ENCODE peak calls at places on chromosomes 12 and 14, in nine cellular contexts. One of them, this sample, is unnamed.

GRCh38 chr14:75849496-75849895 is 132.3 kb downstream of the TGFB3 start:
- DNase-seq in neural crest cell: no peak
- DNase-seq in HFFc6: no peak
- DNase-seq in GM20000: no peak
- DNase-seq in NB4: no peak
- DNase-seq in fibroblast of pulmonary artery: no peak
- DNase-seq in neural progenitor cell: no peak
- DNase-seq in dorsolateral prefrontal cortex: no peak
- DNase-seq in CD8-positive, alpha-beta T cell: no peak
- DNase-seq in this sample: no peak

GRCh38 chr12:53980448-53981388 is 4.2 kb upstream of the HOXC10 start:
- DNase-seq in neural crest cell: no peak
- DNase-seq in HFFc6: no peak
- DNase-seq in GM20000: no peak
- DNase-seq in NB4: no peak
- DNase-seq in fibroblast of pulmonary artery: no peak
- DNase-seq in neural progenitor cell: no peak
- DNase-seq in dorsolateral prefrontal cortex: no peak
- DNase-seq in CD8-positive, alpha-beta T cell: no peak
- DNase-seq in this sample: no peak

GRCh38 chr12:6333029-6333428 is 8.8 kb downstream of the TNFRSF1A start:
- DNase-seq in neural crest cell: no peak
- DNase-seq in HFFc6: no peak
- DNase-seq in GM20000: no peak
- DNase-seq in NB4: peak; percentile 69
- DNase-seq in fibroblast of pulmonary artery: no peak
- DNase-seq in neural progenitor cell: no peak
- DNase-seq in dorsolateral prefrontal cortex: no peak
- DNase-seq in CD8-positive, alpha-beta T cell: no peak
- DNase-seq in this sample: no peak

GRCh38 chr12:15728118-15728598 is 61.0 kb downstream of the EPS8 start:
- DNase-seq in neural crest cell: no peak
- DNase-seq in HFFc6: peak; percentile 90
- DNase-seq in GM20000: no peak
- DNase-seq in NB4: no peak
- DNase-seq in fibroblast of pulmonary artery: peak; percentile 85
- DNase-seq in neural progenitor cell: no peak
- DNase-seq in dorsolateral prefrontal cortex: no peak
- DNase-seq in CD8-positive, alpha-beta T cell: no peak
- DNase-seq in this sample: no peak

GRCh38 chr14:60090864-60091519 is 731 bp upstream of the PCNX4 start:
- DNase-seq in neural crest cell: no peak
- DNase-seq in HFFc6: no peak
- DNase-seq in GM20000: peak; percentile 21
- DNase-seq in NB4: peak; percentile 61
- DNase-seq in fibroblast of pulmonary artery: peak; percentile 85
- DNase-seq in neural progenitor cell: peak; percentile 49
- DNase-seq in dorsolateral prefrontal cortex: no peak
- DNase-seq in CD8-positive, alpha-beta T cell: no peak
- DNase-seq in this sample: no peak

GRCh38 chr12:124550123-124551089 is 17.0 kb downstream of the NCOR2 start:
- DNase-seq in neural crest cell: no peak
- DNase-seq in HFFc6: no peak
- DNase-seq in GM20000: no peak
- DNase-seq in NB4: peak; percentile 66
- DNase-seq in fibroblast of pulmonary artery: no peak
- DNase-seq in neural progenitor cell: no peak
- DNase-seq in dorsolateral prefrontal cortex: no peak
- DNase-seq in CD8-positive, alpha-beta T cell: no peak
- DNase-seq in this sample: no peak

GRCh38 chr12:71477046-71477445 is 37.4 kb downstream of the LGR5 start:
- DNase-seq in neural crest cell: no peak
- DNase-seq in HFFc6: no peak
- DNase-seq in GM20000: no peak
- DNase-seq in NB4: no peak
- DNase-seq in fibroblast of pulmonary artery: no peak
- DNase-seq in neural progenitor cell: no peak
- DNase-seq in dorsolateral prefrontal cortex: no peak
- DNase-seq in CD8-positive, alpha-beta T cell: no peak
- DNase-seq in this sample: no peak

GRCh38 chr12:50132505-50133135 is 20.6 kb downstream of the COX14 start:
- DNase-seq in neural crest cell: no peak
- DNase-seq in HFFc6: peak; percentile 16
- DNase-seq in GM20000: peak; percentile 37
- DNase-seq in NB4: peak; percentile 76
- DNase-seq in fibroblast of pulmonary artery: no peak
- DNase-seq in neural progenitor cell: peak; percentile 68
- DNase-seq in dorsolateral prefrontal cortex: no peak
- DNase-seq in CD8-positive, alpha-beta T cell: no peak
- DNase-seq in this sample: peak; percentile 52

GRCh38 chr12:121751034-121751433 is 38.5 kb downstream of the TMEM120B start:
- DNase-seq in neural crest cell: no peak
- DNase-seq in HFFc6: no peak
- DNase-seq in GM20000: no peak
- DNase-seq in NB4: no peak
- DNase-seq in fibroblast of pulmonary artery: no peak
- DNase-seq in neural progenitor cell: no peak
- DNase-seq in dorsolateral prefrontal cortex: no peak
- DNase-seq in CD8-positive, alpha-beta T cell: no peak
- DNase-seq in this sample: no peak

GRCh38 chr12:110807640-110808039 is 39.1 kb upstream of the CCDC63 start:
- DNase-seq in neural crest cell: no peak
- DNase-seq in HFFc6: no peak
- DNase-seq in GM20000: no peak
- DNase-seq in NB4: no peak
- DNase-seq in fibroblast of pulmonary artery: no peak
- DNase-seq in neural progenitor cell: no peak
- DNase-seq in dorsolateral prefrontal cortex: no peak
- DNase-seq in CD8-positive, alpha-beta T cell: no peak
- DNase-seq in this sample: no peak

GRCh38 chr14:34632451-34632850 is 2.5 kb upstream of the SNX6 start:
- DNase-seq in neural crest cell: no peak
- DNase-seq in HFFc6: no peak
- DNase-seq in GM20000: no peak
- DNase-seq in NB4: no peak
- DNase-seq in fibroblast of pulmonary artery: no peak
- DNase-seq in neural progenitor cell: no peak
- DNase-seq in dorsolateral prefrontal cortex: no peak
- DNase-seq in CD8-positive, alpha-beta T cell: no peak
- DNase-seq in this sample: no peak

GRCh38 chr12:4591180-4591687 is 29.2 kb downstream of the DYRK4 start:
- DNase-seq in neural crest cell: no peak
- DNase-seq in HFFc6: no peak
- DNase-seq in GM20000: no peak
- DNase-seq in NB4: no peak
- DNase-seq in fibroblast of pulmonary artery: no peak
- DNase-seq in neural progenitor cell: no peak
- DNase-seq in dorsolateral prefrontal cortex: no peak
- DNase-seq in CD8-positive, alpha-beta T cell: no peak
- DNase-seq in this sample: no peak

GRCh38 chr14:36229262-36229661 is 52.7 kb upstream of the PTCSC3 start:
- DNase-seq in neural crest cell: no peak
- DNase-seq in HFFc6: no peak
- DNase-seq in GM20000: no peak
- DNase-seq in NB4: no peak
- DNase-seq in fibroblast of pulmonary artery: no peak
- DNase-seq in neural progenitor cell: no peak
- DNase-seq in dorsolateral prefrontal cortex: no peak
- DNase-seq in CD8-positive, alpha-beta T cell: no peak
- DNase-seq in this sample: no peak
- TF ChIP-seq CTCF in neural crest cell: no peak
- TF ChIP-seq CTCF in HFFc6: no peak
- TF ChIP-seq CTCF in GM20000: no peak
- TF ChIP-seq CTCF in NB4: no peak
- TF ChIP-seq CTCF in fibroblast of pulmonary artery: no peak
- TF ChIP-seq CTCF in neural progenitor cell: no peak
- TF ChIP-seq CTCF in dorsolateral prefrontal cortex: no peak
- TF ChIP-seq CTCF in CD8-positive, alpha-beta T cell: no peak
- TF ChIP-seq CTCF in this sample: no peak

DNA sequence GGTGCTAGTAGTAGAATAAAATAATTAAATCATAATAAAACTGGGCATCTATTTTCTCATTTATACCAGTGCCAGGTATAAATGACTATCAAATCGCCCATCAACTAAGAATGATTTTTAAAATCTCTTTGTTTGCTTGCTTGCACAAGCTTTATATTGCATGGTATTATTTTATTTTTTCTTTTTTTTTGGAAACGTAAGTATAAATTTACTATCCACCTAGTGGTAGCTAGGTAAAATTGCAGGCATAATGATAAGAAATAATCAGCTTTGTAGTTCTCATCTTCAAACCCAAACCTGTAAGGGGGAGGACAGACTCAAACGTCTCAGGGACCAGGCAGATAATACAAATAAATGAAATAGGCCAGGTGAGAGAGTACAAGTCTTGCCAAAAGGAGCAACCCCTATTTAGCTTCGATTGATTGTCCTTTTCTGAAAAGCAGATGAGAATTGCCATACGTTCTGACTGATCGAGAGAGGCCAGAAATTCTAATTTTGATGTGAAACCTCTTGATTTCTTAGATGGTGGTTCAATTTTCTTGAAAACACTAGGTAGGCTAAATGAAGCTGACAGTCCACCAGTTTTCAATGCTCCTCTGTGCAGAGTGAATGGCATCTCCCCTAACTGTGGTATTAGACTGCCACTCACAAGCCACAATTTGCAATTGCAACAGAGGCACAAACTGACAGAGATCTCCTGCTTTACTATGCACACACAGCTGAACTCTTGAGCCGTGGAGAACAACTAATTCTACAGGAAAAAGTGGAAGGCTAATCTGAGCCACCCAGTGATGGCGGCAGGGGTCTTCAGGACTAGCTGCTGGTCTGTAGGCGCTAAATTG is 189.3 kb downstream of the DACT1 start:
- DNase-seq in neural crest cell: no peak
- DNase-seq in HFFc6: no peak
- DNase-seq in GM20000: no peak
- DNase-seq in NB4: peak; percentile 19
- DNase-seq in fibroblast of pulmonary artery: no peak
- DNase-seq in neural progenitor cell: no peak
- DNase-seq in dorsolateral prefrontal cortex: no peak
- DNase-seq in CD8-positive, alpha-beta T cell: no peak
- DNase-seq in this sample: no peak
- TF ChIP-seq CTCF in neural crest cell: peak; percentile 59
- TF ChIP-seq CTCF in HFFc6: peak; percentile 80
- TF ChIP-seq CTCF in GM20000: no peak
- TF ChIP-seq CTCF in NB4: no peak
- TF ChIP-seq CTCF in fibroblast of pulmonary artery: peak; percentile 28
- TF ChIP-seq CTCF in neural progenitor cell: peak; percentile 56
- TF ChIP-seq CTCF in dorsolateral prefrontal cortex: peak; percentile 27
- TF ChIP-seq CTCF in CD8-positive, alpha-beta T cell: no peak
- TF ChIP-seq CTCF in this sample: peak; percentile 16

GRCh38 chr12:25587346-25587745 is 34.3 kb upstream of the LMNTD1 start:
- DNase-seq in neural crest cell: no peak
- DNase-seq in HFFc6: no peak
- DNase-seq in GM20000: no peak
- DNase-seq in NB4: no peak
- DNase-seq in fibroblast of pulmonary artery: no peak
- DNase-seq in neural progenitor cell: no peak
- DNase-seq in dorsolateral prefrontal cortex: no peak
- DNase-seq in CD8-positive, alpha-beta T cell: no peak
- DNase-seq in this sample: no peak

GRCh38 chr12:25594376-25594775 is 41.3 kb upstream of the LMNTD1 start:
- DNase-seq in neural crest cell: no peak
- DNase-seq in HFFc6: no peak
- DNase-seq in GM20000: no peak
- DNase-seq in NB4: no peak
- DNase-seq in fibroblast of pulmonary artery: no peak
- DNase-seq in neural progenitor cell: no peak
- DNase-seq in dorsolateral prefrontal cortex: no peak
- DNase-seq in CD8-positive, alpha-beta T cell: no peak
- DNase-seq in this sample: no peak

GRCh38 chr12:25592725-25593495 is 39.8 kb upstream of the LMNTD1 start:
- DNase-seq in neural crest cell: no peak
- DNase-seq in HFFc6: no peak
- DNase-seq in GM20000: no peak
- DNase-seq in NB4: no peak
- DNase-seq in fibroblast of pulmonary artery: no peak
- DNase-seq in neural progenitor cell: no peak
- DNase-seq in dorsolateral prefrontal cortex: no peak
- DNase-seq in CD8-positive, alpha-beta T cell: no peak
- DNase-seq in this sample: no peak

GRCh38 chr12:25590021-25590721 is 37.1 kb upstream of the LMNTD1 start:
- DNase-seq in neural crest cell: no peak
- DNase-seq in HFFc6: no peak
- DNase-seq in GM20000: peak; percentile 8
- DNase-seq in NB4: peak; percentile 34
- DNase-seq in fibroblast of pulmonary artery: no peak
- DNase-seq in neural progenitor cell: no peak
- DNase-seq in dorsolateral prefrontal cortex: no peak
- DNase-seq in CD8-positive, alpha-beta T cell: peak; percentile 6
- DNase-seq in this sample: no peak

GRCh38 chr12:25591132-25591531 is 38.0 kb upstream of the LMNTD1 start:
- DNase-seq in neural crest cell: no peak
- DNase-seq in HFFc6: no peak
- DNase-seq in GM20000: no peak
- DNase-seq in NB4: peak; percentile 26
- DNase-seq in fibroblast of pulmonary artery: peak; percentile 28
- DNase-seq in neural progenitor cell: peak; percentile 23
- DNase-seq in dorsolateral prefrontal cortex: no peak
- DNase-seq in CD8-positive, alpha-beta T cell: no peak
- DNase-seq in this sample: no peak
- TF ChIP-seq CTCF in neural crest cell: no peak
- TF ChIP-seq CTCF in HFFc6: peak; percentile 54
- TF ChIP-seq CTCF in GM20000: no peak
- TF ChIP-seq CTCF in NB4: peak; percentile 11
- TF ChIP-seq CTCF in fibroblast of pulmonary artery: peak; percentile 22
- TF ChIP-seq CTCF in neural progenitor cell: peak; percentile 20
- TF ChIP-seq CTCF in dorsolateral prefrontal cortex: no peak
- TF ChIP-seq CTCF in CD8-positive, alpha-beta T cell: no peak
- TF ChIP-seq CTCF in this sample: no peak

GRCh38 chr14:36450550-36450949 is 69.5 kb downstream of the NKX2-1 start:
- DNase-seq in neural crest cell: no peak
- DNase-seq in HFFc6: no peak
- DNase-seq in GM20000: no peak
- DNase-seq in NB4: no peak
- DNase-seq in fibroblast of pulmonary artery: no peak
- DNase-seq in neural progenitor cell: peak; percentile 23
- DNase-seq in dorsolateral prefrontal cortex: no peak
- DNase-seq in CD8-positive, alpha-beta T cell: no peak
- DNase-seq in this sample: no peak
- TF ChIP-seq CTCF in neural crest cell: no peak
- TF ChIP-seq CTCF in HFFc6: no peak
- TF ChIP-seq CTCF in GM20000: no peak
- TF ChIP-seq CTCF in NB4: no peak
- TF ChIP-seq CTCF in fibroblast of pulmonary artery: no peak
- TF ChIP-seq CTCF in neural progenitor cell: peak; percentile 37
- TF ChIP-seq CTCF in dorsolateral prefrontal cortex: no peak
- TF ChIP-seq CTCF in CD8-positive, alpha-beta T cell: no peak
- TF ChIP-seq CTCF in this sample: no peak

This sample was measured in GM13976.